ENCODE peak calls at places on chromosomes 11 and 22, in four cellular contexts. One of them, this sample, is unnamed.

GRCh38 chr11:119806064-119806915 is 77.3 kb upstream of the NECTIN1 start:
- DNase-seq in right atrium auricular region: no peak
- DNase-seq in keratinocyte: no peak
- DNase-seq in uterus: no peak
- DNase-seq in this sample: no peak

GRCh38 chr22:28247667-28248363 is 328.8 kb upstream of the PITPNB start:
- DNase-seq in right atrium auricular region: no peak
- DNase-seq in keratinocyte: no peak
- DNase-seq in uterus: no peak
- DNase-seq in this sample: no peak

GRCh38 chr11:77569671-77570070 is 20.1 kb upstream of the AQP11 start:
- DNase-seq in right atrium auricular region: no peak
- DNase-seq in keratinocyte: no peak
- DNase-seq in uterus: no peak
- DNase-seq in this sample: no peak

GRCh38 chr22:31342389-31343125 is 3.6 kb downstream of the PATZ1 start:
- DNase-seq in right atrium auricular region: no peak
- DNase-seq in keratinocyte: no peak
- DNase-seq in uterus: no peak
- DNase-seq in this sample: no peak

GRCh38 chr11:702731-703461 is 3.1 kb upstream of the EPS8L2 start:
- DNase-seq in right atrium auricular region: no peak
- DNase-seq in keratinocyte: no peak
- DNase-seq in uterus: no peak
- DNase-seq in this sample: no peak

GRCh38 chr22:35581023-35581413 is 36.1 kb downstream of the MB start:
- DNase-seq in right atrium auricular region: no peak
- DNase-seq in keratinocyte: no peak
- DNase-seq in uterus: no peak
- DNase-seq in this sample: no peak

GRCh38 chr22:19748991-19749665 is 11.4 kb upstream of the TBX1 start:
- DNase-seq in right atrium auricular region: no peak
- DNase-seq in keratinocyte: no peak
- DNase-seq in uterus: no peak
- DNase-seq in this sample: no peak

GRCh38 chr11:118614511-118614910 is 7.1 kb downstream of the PHLDB1 start:
- DNase-seq in right atrium auricular region: no peak
- DNase-seq in keratinocyte: no peak
- DNase-seq in uterus: no peak
- DNase-seq in this sample: no peak

GRCh38 chr22:23158516-23159286 is 13.4 kb downstream of the RAB36 start:
- DNase-seq in right atrium auricular region: no peak
- DNase-seq in keratinocyte: no peak
- DNase-seq in uterus: no peak
- DNase-seq in this sample: no peak

DNA sequence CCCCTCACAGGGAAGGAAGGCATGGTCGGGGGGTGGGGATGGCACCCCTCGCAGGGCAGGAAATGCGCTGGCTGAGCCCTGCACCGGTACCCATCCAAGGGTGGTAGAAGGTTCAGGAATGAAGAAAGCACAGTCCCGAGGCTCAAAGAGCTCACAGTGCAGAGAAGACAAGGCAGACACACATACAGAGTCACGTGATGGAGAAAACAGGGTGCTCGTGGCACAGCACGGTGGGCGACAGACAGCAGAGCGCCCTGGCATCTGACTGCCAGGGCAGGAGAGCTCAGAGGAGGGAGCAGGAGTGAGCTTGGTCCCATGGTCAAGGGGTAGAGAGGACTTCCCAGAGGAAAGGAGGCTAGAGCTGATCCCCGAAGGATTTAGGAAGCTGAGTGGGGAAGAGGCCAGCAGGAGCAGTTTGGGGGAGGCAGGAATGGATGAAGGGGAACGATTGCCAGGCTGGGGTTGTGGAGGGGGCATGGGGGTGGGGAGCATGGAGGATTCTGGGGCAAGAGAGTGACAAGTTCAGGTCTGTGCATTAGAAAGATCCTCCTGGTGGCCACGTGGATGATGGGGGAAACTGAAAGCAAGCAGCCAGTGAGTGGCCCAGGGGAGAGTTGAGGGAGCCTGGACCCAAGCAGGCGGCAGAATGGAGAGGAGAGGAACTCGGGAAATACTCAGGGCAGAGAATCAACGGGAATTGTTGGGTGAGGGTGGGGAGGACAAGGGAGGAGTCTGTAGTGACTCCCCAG is 43.9 kb downstream of the PDE2A start:
- DNase-seq in right atrium auricular region: no peak
- DNase-seq in keratinocyte: no peak
- DNase-seq in uterus: no peak
- DNase-seq in this sample: no peak
- H3K27me3 ChIP-seq in right atrium auricular region: no peaks in the 10 kb centered on the region
- H3K27me3 ChIP-seq in keratinocyte: peaks cover 11% of the 10 kb centered on the region
- H3K27me3 ChIP-seq in uterus: no peaks in the 10 kb centered on the region
- H3K27me3 ChIP-seq in this sample: no peaks in the 10 kb centered on the region

DNA sequence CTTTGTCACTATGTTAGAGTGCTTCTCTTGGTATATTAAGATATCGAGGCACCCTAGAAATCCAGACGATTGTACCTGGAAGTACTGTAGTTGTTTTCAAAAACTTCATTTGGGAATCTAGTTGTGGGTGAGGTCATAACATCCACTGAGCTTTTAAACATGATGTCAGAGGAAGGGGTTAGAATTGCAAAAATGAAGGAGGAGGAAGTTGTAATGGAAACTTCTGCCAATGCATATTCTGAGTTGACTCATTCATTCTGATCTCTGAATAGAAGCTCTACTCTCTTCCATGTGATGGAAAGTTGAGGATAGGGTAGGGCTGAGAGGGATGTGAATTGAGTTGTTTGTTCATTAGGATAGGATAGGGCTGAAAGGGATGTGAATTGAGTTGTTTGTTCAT is 7.7 kb downstream of the CD44 start:
- DNase-seq in right atrium auricular region: no peak
- DNase-seq in keratinocyte: no peak
- DNase-seq in uterus: no peak
- DNase-seq in this sample: no peak
- H3K27ac ChIP-seq in right atrium auricular region: no peak overlapping the region
- H3K27ac ChIP-seq in keratinocyte: peak overlapping the region; percentile 66
- H3K27ac ChIP-seq in uterus: peak overlapping the region; percentile 100
- H3K27ac ChIP-seq in this sample: no peak overlapping the region

DNA sequence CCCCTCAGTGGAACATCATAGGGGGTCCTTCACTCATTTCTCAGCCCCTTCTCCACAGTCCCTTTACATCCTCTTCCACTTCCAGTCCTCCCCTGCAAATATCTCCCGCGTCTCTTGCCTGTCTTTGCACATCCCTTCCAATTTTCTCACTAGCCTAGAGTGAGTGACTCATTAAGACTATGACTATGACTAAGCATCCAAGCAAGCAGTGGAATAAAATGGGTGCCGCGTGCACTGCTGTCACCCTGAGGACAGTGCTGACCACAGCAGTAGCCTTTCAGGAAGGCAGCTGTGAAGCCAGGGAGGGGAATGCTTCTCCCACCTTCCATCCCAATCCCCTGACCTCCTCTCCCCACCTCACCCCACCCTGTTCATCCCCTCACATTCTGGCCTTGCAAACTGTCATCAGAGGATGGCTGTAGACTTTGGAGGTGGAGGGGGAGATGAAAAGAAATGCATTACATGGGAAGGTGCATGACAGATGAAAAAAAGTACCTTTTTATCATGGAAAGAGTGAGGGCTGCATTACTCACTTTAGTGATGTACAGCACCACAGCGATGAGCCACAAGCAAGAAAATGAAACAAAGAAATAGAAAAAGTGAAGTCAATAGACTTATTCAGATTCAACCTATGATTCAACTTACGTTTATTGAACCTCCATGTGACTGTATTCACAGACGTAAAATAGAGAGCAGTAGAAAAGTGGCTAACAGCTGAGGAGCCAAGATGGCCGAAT is 948.2 kb downstream of the NTM start:
- DNase-seq in right atrium auricular region: no peak
- DNase-seq in keratinocyte: no peak
- DNase-seq in uterus: no peak
- DNase-seq in this sample: no peak
- TF ChIP-seq CTCF in right atrium auricular region: no peak
- TF ChIP-seq CTCF in keratinocyte: no peak
- TF ChIP-seq CTCF in uterus: no peak
- TF ChIP-seq CTCF in this sample: no peak

GRCh38 chr22:45092644-45093043 is 71.1 kb upstream of the NUP50 start:
- DNase-seq in right atrium auricular region: no peak
- DNase-seq in keratinocyte: no peak
- DNase-seq in uterus: no peak
- DNase-seq in this sample: no peak
- H3K27me3 ChIP-seq in right atrium auricular region: no peaks in the 10 kb centered on the region
- H3K27me3 ChIP-seq in keratinocyte: no peaks in the 10 kb centered on the region
- H3K27me3 ChIP-seq in uterus: no peaks in the 10 kb centered on the region
- H3K27me3 ChIP-seq in this sample: no peaks in the 10 kb centered on the region

DNA sequence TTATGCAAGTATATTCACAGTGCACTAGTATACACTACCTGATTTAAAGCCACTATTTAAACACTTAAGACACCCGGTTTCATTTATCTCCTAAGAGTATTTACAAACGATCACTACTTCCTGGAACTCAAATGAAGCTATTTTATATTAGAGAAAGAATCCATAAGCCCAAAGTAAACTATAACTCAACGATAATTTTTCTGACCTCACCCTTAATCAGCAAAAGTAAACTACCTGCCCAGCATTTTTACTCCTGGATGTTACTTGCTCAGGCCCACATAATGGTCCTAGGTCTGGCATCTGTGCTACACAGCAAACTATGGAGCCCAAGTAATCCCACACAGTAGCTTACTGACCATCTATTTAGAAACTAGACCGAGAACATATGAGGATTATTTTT is 33.4 kb downstream of the TSG101 start:
- DNase-seq in right atrium auricular region: no peak
- DNase-seq in keratinocyte: no peak
- DNase-seq in uterus: no peak
- DNase-seq in this sample: no peak
- H3K27ac ChIP-seq in right atrium auricular region: no peak overlapping the region
- H3K27ac ChIP-seq in keratinocyte: no peak overlapping the region
- H3K27ac ChIP-seq in uterus: no peak overlapping the region
- H3K27ac ChIP-seq in this sample: no peak overlapping the region

GRCh38 chr11:1919428-1920127 is at the start of gene TNNT3:
- DNase-seq in right atrium auricular region: no peak
- DNase-seq in keratinocyte: no peak
- DNase-seq in uterus: no peak
- DNase-seq in this sample: no peak

GRCh38 chr11:1916986-1917522 is 2.4 kb upstream of the TNNT3 start:
- DNase-seq in right atrium auricular region: no peak
- DNase-seq in keratinocyte: no peak
- DNase-seq in uterus: no peak
- DNase-seq in this sample: no peak

GRCh38 chr11:1917523-1918435 is 1.7 kb upstream of the TNNT3 start:
- DNase-seq in right atrium auricular region: no peak
- DNase-seq in keratinocyte: no peak
- DNase-seq in uterus: no peak
- DNase-seq in this sample: no peak

GRCh38 chr11:1920128-1920908 is 815 bp downstream of the TNNT3 start:
- DNase-seq in right atrium auricular region: no peak
- DNase-seq in keratinocyte: no peak
- DNase-seq in uterus: no peak
- DNase-seq in this sample: no peak

DNA sequence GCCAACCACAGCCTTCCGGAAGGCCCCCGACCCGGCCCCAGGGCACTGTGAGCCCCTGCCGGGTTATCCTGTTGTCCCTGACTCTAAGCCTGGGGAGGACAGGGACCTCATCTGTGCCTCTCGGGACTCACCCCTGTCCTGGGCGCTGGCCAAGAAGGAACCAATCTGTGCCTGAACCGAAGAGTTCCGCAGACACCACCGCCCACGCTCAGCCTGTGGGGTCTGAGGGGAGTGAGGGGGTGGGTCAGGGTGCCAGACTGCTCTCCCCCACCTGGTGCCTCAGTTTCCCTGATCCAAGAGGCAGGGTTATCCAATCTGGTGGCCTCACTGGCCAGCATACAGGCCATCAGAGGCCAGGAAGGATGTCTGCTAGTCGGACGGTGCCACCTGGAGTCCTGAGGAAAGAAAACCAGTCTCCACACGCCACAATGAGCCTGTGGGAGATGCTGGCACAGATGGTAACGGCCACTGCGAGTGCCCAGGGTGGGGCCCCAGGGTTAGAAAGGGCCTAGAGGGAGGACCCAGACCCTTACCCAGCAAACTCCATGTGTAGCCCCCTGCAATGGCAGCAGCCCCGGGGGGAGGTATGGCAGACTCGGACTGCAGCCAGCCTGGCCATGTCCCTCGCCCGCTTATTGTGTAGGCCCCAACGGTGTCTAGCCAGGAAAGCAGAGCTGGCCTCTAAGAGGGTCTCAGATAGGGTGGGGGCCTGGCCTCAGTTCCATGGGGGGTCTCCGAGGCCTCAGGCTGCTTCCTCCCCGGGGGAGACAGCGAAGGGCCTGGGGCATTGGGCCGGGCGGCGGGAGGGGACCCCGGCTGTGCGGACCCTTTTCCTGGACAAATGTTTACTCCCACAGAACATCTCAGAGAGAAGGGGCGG is 827 bp upstream of the TNNT3 start:
- DNase-seq in right atrium auricular region: no peak
- DNase-seq in keratinocyte: no peak
- DNase-seq in uterus: no peak
- DNase-seq in this sample: no peak
- TF ChIP-seq CTCF in right atrium auricular region: no peak
- TF ChIP-seq CTCF in keratinocyte: peak; percentile 22
- TF ChIP-seq CTCF in uterus: no peak
- TF ChIP-seq CTCF in this sample: no peak

DNA sequence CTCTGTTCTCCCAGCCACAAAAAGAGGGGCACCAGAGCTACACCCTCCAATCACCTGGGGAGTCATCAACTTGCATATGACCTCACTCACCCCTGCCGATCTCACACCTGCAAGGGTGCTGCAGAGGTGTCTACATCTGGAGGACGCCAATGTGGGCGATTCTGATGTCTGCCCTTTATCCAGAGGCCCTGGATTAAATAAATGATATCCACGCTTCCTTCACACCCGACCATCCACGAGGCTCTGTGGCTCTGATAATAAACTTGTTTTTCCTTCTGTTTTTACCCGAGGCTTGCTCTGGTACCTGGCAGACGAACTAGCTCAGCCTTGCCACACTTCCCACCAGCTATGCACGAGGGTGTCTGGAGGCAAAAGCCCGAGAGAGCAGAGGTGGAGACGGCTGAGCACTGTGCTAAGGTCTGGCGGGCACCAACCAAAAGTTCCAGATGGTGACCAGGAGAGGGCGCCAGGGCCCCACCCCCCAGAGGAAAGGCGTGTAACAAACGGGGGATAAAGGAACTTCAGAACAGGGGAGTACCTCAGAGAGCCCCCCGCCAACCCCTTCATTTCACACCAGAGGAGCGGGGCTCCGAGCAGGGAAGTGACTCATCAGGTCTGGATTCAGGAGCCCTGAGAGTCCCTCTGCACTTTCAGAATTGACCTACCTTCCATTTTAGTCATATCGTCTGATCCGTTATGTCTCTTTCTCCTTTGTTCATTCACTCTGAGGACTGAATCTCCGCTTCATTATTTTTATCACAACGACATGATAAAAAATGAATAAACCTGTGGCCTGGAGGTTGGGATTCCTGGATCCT is 13.5 kb downstream of the SCN3B start:
- DNase-seq in right atrium auricular region: no peak
- DNase-seq in keratinocyte: no peak
- DNase-seq in uterus: no peak
- DNase-seq in this sample: peak; percentile 38
- H3K27me3 ChIP-seq in right atrium auricular region: no peaks in the 10 kb centered on the region
- H3K27me3 ChIP-seq in keratinocyte: no peaks in the 10 kb centered on the region
- H3K27me3 ChIP-seq in uterus: no peaks in the 10 kb centered on the region
- H3K27me3 ChIP-seq in this sample: no peaks in the 10 kb centered on the region

GRCh38 chr11:20364412-20364792 is 888 bp downstream of the HTATIP2 start:
- DNase-seq in right atrium auricular region: no peak
- DNase-seq in keratinocyte: no peak
- DNase-seq in uterus: no peak
- DNase-seq in this sample: no peak
- H3K27ac ChIP-seq in right atrium auricular region: peak overlapping the region; percentile 93
- H3K27ac ChIP-seq in keratinocyte: peak overlapping the region; percentile 84
- H3K27ac ChIP-seq in uterus: peak overlapping the region; percentile 70
- H3K27ac ChIP-seq in this sample: no peak overlapping the region